ENCODE peak calls at places on chromosomes 7 and 10, in nine cellular contexts. J is Ammon's horn; C is A549; F is activated T-cell treated with anti-CD3 and anti-CD28 coated beads for 4 hours; P is lung microvascular endothelial cell; M is activated CD4-positive, alpha-beta T cell treated with anti-CD3 and anti-CD28 coated beads for 36 hours; Z is anterior cingulate cortex; Y is endothelial cell; O is left lobe of liver. G is an unnamed sample.

GRCh38 chr10:35192645-35193249 is 66.1 kb downstream of the CREM start:
- DNase-seq in J (no peak), C (no peak), F (no peak), P (no peak), M (no peak), Z (no peak), Y (no peak), O (no peak), G (no peak)

GRCh38 chr7:41882271-41882670 is 179.4 kb upstream of the INHBA start:
- DNase-seq in J (peak; percentile 56), C (no peak), F (no peak), P (no peak), M (no peak), Z (no peak), Y (no peak), O (no peak), G (no peak)

GRCh38 chr7:82443801-82444219 is 233 bp upstream of the CACNA2D1 start:
- DNase-seq in J (peak; percentile 92), C (peak; percentile 84), F (no peak), P (peak; percentile 92), M (no peak), Z (peak; percentile 50), Y (peak; percentile 74), O (peak; percentile 46), G (peak; percentile 63)

GRCh38 chr7:818031-818699 is 14.1 kb upstream of the SUN1 start:
- DNase-seq in J (no peak), C (peak; percentile 52), F (no peak), P (peak; percentile 56), M (no peak), Z (no peak), Y (no peak), O (no peak), G (no peak)

GRCh38 chr10:34760606-34761005 is 54.5 kb downstream of the PARD3 start:
- DNase-seq in J (no peak), C (no peak), F (no peak), P (no peak), M (no peak), Z (no peak), Y (no peak), O (no peak), G (no peak)

GRCh38 chr10:119517235-119518141 is 25.0 kb downstream of the RGS10 start:
- DNase-seq in J (peak; percentile 44), C (no peak), F (no peak), P (peak; percentile 74), M (peak; percentile 86), Z (no peak), Y (no peak), O (no peak), G (no peak)

GRCh38 chr10:77713506-77714280 is 76.1 kb upstream of the KCNMA1 start:
- DNase-seq in J (no peak), C (no peak), F (no peak), P (no peak), M (no peak), Z (no peak), Y (no peak), O (no peak), G (no peak)

GRCh38 chr10:132611986-132612385 is 74.4 kb downstream of the INPP5A start:
- DNase-seq in J (no peak), C (no peak), F (no peak), P (no peak), M (peak; percentile 51), Z (no peak), Y (no peak), O (peak; percentile 26), G (no peak)

GRCh38 chr7:157667261-157667660 is 330.5 kb downstream of the DNAJB6 start:
- DNase-seq in J (no peak), C (no peak), F (no peak), P (no peak), M (no peak), Z (no peak), Y (no peak), O (no peak), G (no peak)

G was measured in T1000.